ENCODE peak calls at places on chromosomes 4 and X, in six cellular contexts. One of them, this sample, is unnamed.

GRCh38 chrX:154114652-154115051 is 17.1 kb upstream of the MECP2 start:
- DNase-seq in tibial artery: no peak
- DNase-seq in IMR-90: no peak
- DNase-seq in fibroblast of mammary gland: no peak
- DNase-seq in heart right ventricle: no peak
- DNase-seq in astrocyte: no peak
- DNase-seq in this sample: no peak

GRCh38 chrX:31036895-31037294 is 34.9 kb downstream of the FTHL17 start:
- DNase-seq in tibial artery: peak
- DNase-seq in IMR-90: peak
- DNase-seq in fibroblast of mammary gland: peak
- DNase-seq in heart right ventricle: no peak
- DNase-seq in astrocyte: peak
- DNase-seq in this sample: peak

GRCh38 chr4:113707013-113707412 is 54.5 kb downstream of the CAMK2D start:
- DNase-seq in tibial artery: no peak
- DNase-seq in IMR-90: peak
- DNase-seq in fibroblast of mammary gland: peak
- DNase-seq in heart right ventricle: no peak
- DNase-seq in astrocyte: peak
- DNase-seq in this sample: peak

GRCh38 chrX:40107291-40108083 is 9.7 kb upstream of the BCOR start:
- DNase-seq in tibial artery: peak
- DNase-seq in IMR-90: no peak
- DNase-seq in fibroblast of mammary gland: no peak
- DNase-seq in heart right ventricle: peak
- DNase-seq in astrocyte: no peak
- DNase-seq in this sample: peak

GRCh38 chr4:42673084-42673429 is 16.2 kb upstream of the ATP8A1 start:
- DNase-seq in tibial artery: no peak
- DNase-seq in IMR-90: no peak
- DNase-seq in fibroblast of mammary gland: peak
- DNase-seq in heart right ventricle: peak
- DNase-seq in astrocyte: peak
- DNase-seq in this sample: no peak

GRCh38 chrX:110002300-110003166 is at the start of gene TMEM164:
- DNase-seq in tibial artery: peak
- DNase-seq in IMR-90: peak
- DNase-seq in fibroblast of mammary gland: peak
- DNase-seq in heart right ventricle: peak
- DNase-seq in astrocyte: peak
- DNase-seq in this sample: peak

GRCh38 chrX:128992107-128992971 is 531.0 kb downstream of the SMARCA1 start:
- DNase-seq in tibial artery: no peak
- DNase-seq in IMR-90: no peak
- DNase-seq in fibroblast of mammary gland: no peak
- DNase-seq in heart right ventricle: no peak
- DNase-seq in astrocyte: no peak
- DNase-seq in this sample: no peak

GRCh38 chr4:86054676-86055075 is 305.2 kb downstream of the MAPK10 start:
- DNase-seq in tibial artery: no peak
- DNase-seq in IMR-90: no peak
- DNase-seq in fibroblast of mammary gland: no peak
- DNase-seq in heart right ventricle: no peak
- DNase-seq in astrocyte: no peak
- DNase-seq in this sample: no peak

GRCh38 chr4:100949350-100949935 is 397.9 kb downstream of the PPP3CA start:
- DNase-seq in tibial artery: no peak
- DNase-seq in IMR-90: no peak
- DNase-seq in fibroblast of mammary gland: peak
- DNase-seq in heart right ventricle: no peak
- DNase-seq in astrocyte: peak
- DNase-seq in this sample: no peak

GRCh38 chr4:140149851-140150635 is 3.9 kb downstream of the MAML3 start:
- DNase-seq in tibial artery: peak
- DNase-seq in IMR-90: peak
- DNase-seq in fibroblast of mammary gland: peak
- DNase-seq in heart right ventricle: peak
- DNase-seq in astrocyte: peak
- DNase-seq in this sample: peak

GRCh38 chr4:8311096-8312068 is 41.8 kb downstream of the HTRA3 start:
- DNase-seq in tibial artery: peak
- DNase-seq in IMR-90: no peak
- DNase-seq in fibroblast of mammary gland: no peak
- DNase-seq in heart right ventricle: no peak
- DNase-seq in astrocyte: no peak
- DNase-seq in this sample: no peak

GRCh38 chrX:154371771-154372300 is 2.6 kb downstream of the FLNA start:
- DNase-seq in tibial artery: no peak
- DNase-seq in IMR-90: no peak
- DNase-seq in fibroblast of mammary gland: no peak
- DNase-seq in heart right ventricle: peak
- DNase-seq in astrocyte: no peak
- DNase-seq in this sample: no peak

GRCh38 chrX:154115071-154115470 is 17.6 kb upstream of the MECP2 start:
- DNase-seq in tibial artery: no peak
- DNase-seq in IMR-90: no peak
- DNase-seq in fibroblast of mammary gland: no peak
- DNase-seq in heart right ventricle: no peak
- DNase-seq in astrocyte: no peak
- DNase-seq in this sample: no peak

GRCh38 chr4:89741768-89742167 is 95.2 kb downstream of the SNCA start:
- DNase-seq in tibial artery: no peak
- DNase-seq in IMR-90: no peak
- DNase-seq in fibroblast of mammary gland: no peak
- DNase-seq in heart right ventricle: no peak
- DNase-seq in astrocyte: no peak
- DNase-seq in this sample: no peak

GRCh38 chr4:33063238-33063637 is 2343.1 kb downstream of the PCDH7 start:
- DNase-seq in tibial artery: no peak
- DNase-seq in IMR-90: peak
- DNase-seq in fibroblast of mammary gland: peak
- DNase-seq in heart right ventricle: no peak
- DNase-seq in astrocyte: peak
- DNase-seq in this sample: no peak

GRCh38 chrX:13659057-13659456 is 6.1 kb downstream of the TCEANC start:
- DNase-seq in tibial artery: no peak
- DNase-seq in IMR-90: peak
- DNase-seq in fibroblast of mammary gland: peak
- DNase-seq in heart right ventricle: no peak
- DNase-seq in astrocyte: peak
- DNase-seq in this sample: no peak

GRCh38 chr4:680931-681645 is 6.7 kb downstream of the MYL5 start:
- DNase-seq in tibial artery: no peak
- DNase-seq in IMR-90: no peak
- DNase-seq in fibroblast of mammary gland: peak
- DNase-seq in heart right ventricle: peak
- DNase-seq in astrocyte: no peak
- DNase-seq in this sample: peak

GRCh38 chr4:38672247-38673071 is 8.5 kb downstream of the KLF3 start:
- DNase-seq in tibial artery: no peak
- DNase-seq in IMR-90: no peak
- DNase-seq in fibroblast of mammary gland: no peak
- DNase-seq in heart right ventricle: no peak
- DNase-seq in astrocyte: no peak
- DNase-seq in this sample: no peak

GRCh38 chr4:164613761-164614277 is 140.1 kb upstream of the SMIM31 start:
- DNase-seq in tibial artery: no peak
- DNase-seq in IMR-90: no peak
- DNase-seq in fibroblast of mammary gland: peak
- DNase-seq in heart right ventricle: no peak
- DNase-seq in astrocyte: peak
- DNase-seq in this sample: no peak

GRCh38 chr4:166501941-166502382 is 628.9 kb downstream of the TLL1 start:
- DNase-seq in tibial artery: no peak
- DNase-seq in IMR-90: no peak
- DNase-seq in fibroblast of mammary gland: peak
- DNase-seq in heart right ventricle: no peak
- DNase-seq in astrocyte: no peak
- DNase-seq in this sample: peak

GRCh38 chrX:15269618-15270521 is at the start of gene ASB9:
- DNase-seq in tibial artery: peak
- DNase-seq in IMR-90: peak
- DNase-seq in fibroblast of mammary gland: peak
- DNase-seq in heart right ventricle: no peak
- DNase-seq in astrocyte: peak
- DNase-seq in this sample: peak

GRCh38 chr4:109877400-109877799 is 29.5 kb downstream of the LRIT3 start:
- DNase-seq in tibial artery: no peak
- DNase-seq in IMR-90: no peak
- DNase-seq in fibroblast of mammary gland: no peak
- DNase-seq in heart right ventricle: no peak
- DNase-seq in astrocyte: no peak
- DNase-seq in this sample: peak

GRCh38 chrX:132227383-132228112 is 8.3 kb upstream of the RAP2C start:
- DNase-seq in tibial artery: no peak
- DNase-seq in IMR-90: peak
- DNase-seq in fibroblast of mammary gland: peak
- DNase-seq in heart right ventricle: no peak
- DNase-seq in astrocyte: no peak
- DNase-seq in this sample: no peak

GRCh38 chr4:76208005-76208765 is 5.4 kb downstream of the SCARB2 start:
- DNase-seq in tibial artery: peak
- DNase-seq in IMR-90: peak
- DNase-seq in fibroblast of mammary gland: peak
- DNase-seq in heart right ventricle: peak
- DNase-seq in astrocyte: peak
- DNase-seq in this sample: no peak

GRCh38 chr4:169133932-169134331 is 123.9 kb upstream of the CBR4 start:
- DNase-seq in tibial artery: peak
- DNase-seq in IMR-90: no peak
- DNase-seq in fibroblast of mammary gland: no peak
- DNase-seq in heart right ventricle: no peak
- DNase-seq in astrocyte: no peak
- DNase-seq in this sample: no peak

GRCh38 chr4:169136796-169137554 is 126.9 kb upstream of the CBR4 start:
- DNase-seq in tibial artery: no peak
- DNase-seq in IMR-90: no peak
- DNase-seq in fibroblast of mammary gland: no peak
- DNase-seq in heart right ventricle: no peak
- DNase-seq in astrocyte: no peak
- DNase-seq in this sample: no peak

GRCh38 chr4:169137555-169137920 is 127.5 kb upstream of the CBR4 start:
- DNase-seq in tibial artery: no peak
- DNase-seq in IMR-90: no peak
- DNase-seq in fibroblast of mammary gland: no peak
- DNase-seq in heart right ventricle: no peak
- DNase-seq in astrocyte: no peak
- DNase-seq in this sample: no peak

GRCh38 chr4:169136330-169136729 is 126.3 kb upstream of the CBR4 start:
- DNase-seq in tibial artery: no peak
- DNase-seq in IMR-90: no peak
- DNase-seq in fibroblast of mammary gland: no peak
- DNase-seq in heart right ventricle: no peak
- DNase-seq in astrocyte: no peak
- DNase-seq in this sample: no peak

GRCh38 chr4:169135776-169136175 is 125.7 kb upstream of the CBR4 start:
- DNase-seq in tibial artery: no peak
- DNase-seq in IMR-90: no peak
- DNase-seq in fibroblast of mammary gland: no peak
- DNase-seq in heart right ventricle: no peak
- DNase-seq in astrocyte: no peak
- DNase-seq in this sample: no peak
- TF ChIP-seq CTCF in tibial artery: no peak
- TF ChIP-seq CTCF in IMR-90: no peak
- TF ChIP-seq CTCF in fibroblast of mammary gland: no peak
- TF ChIP-seq CTCF in heart right ventricle: no peak
- TF ChIP-seq CTCF in astrocyte: no peak
- TF ChIP-seq CTCF in this sample: no peak

GRCh38 chrX:16788477-16788876 is 2.2 kb downstream of the TXLNG start:
- DNase-seq in tibial artery: peak
- DNase-seq in IMR-90: no peak
- DNase-seq in fibroblast of mammary gland: peak
- DNase-seq in heart right ventricle: no peak
- DNase-seq in astrocyte: no peak
- DNase-seq in this sample: no peak
- H3K4me3 ChIP-seq in tibial artery: no peak
- H3K4me3 ChIP-seq in IMR-90: no peak
- H3K4me3 ChIP-seq in fibroblast of mammary gland: no peak
- H3K4me3 ChIP-seq in heart right ventricle: no peak
- H3K4me3 ChIP-seq in astrocyte: no peak
- H3K4me3 ChIP-seq in this sample: no peak

GRCh38 chr4:83034630-83035494 is at the start of gene COPS4:
- DNase-seq in tibial artery: peak
- DNase-seq in IMR-90: peak
- DNase-seq in fibroblast of mammary gland: peak
- DNase-seq in heart right ventricle: peak
- DNase-seq in astrocyte: peak
- DNase-seq in this sample: peak
- TF ChIP-seq CTCF in tibial artery: peak
- TF ChIP-seq CTCF in IMR-90: peak
- TF ChIP-seq CTCF in fibroblast of mammary gland: peak
- TF ChIP-seq CTCF in heart right ventricle: peak
- TF ChIP-seq CTCF in astrocyte: no peak
- TF ChIP-seq CTCF in this sample: no peak

GRCh38 chr4:143417679-143418403 is 81.2 kb downstream of the GAB1 start:
- DNase-seq in tibial artery: no peak
- DNase-seq in IMR-90: no peak
- DNase-seq in fibroblast of mammary gland: no peak
- DNase-seq in heart right ventricle: no peak
- DNase-seq in astrocyte: no peak
- DNase-seq in this sample: peak
- H3K4me3 ChIP-seq in tibial artery: no peak
- H3K4me3 ChIP-seq in IMR-90: no peak
- H3K4me3 ChIP-seq in fibroblast of mammary gland: no peak
- H3K4me3 ChIP-seq in heart right ventricle: no peak
- H3K4me3 ChIP-seq in astrocyte: no peak
- H3K4me3 ChIP-seq in this sample: peak

DNA sequence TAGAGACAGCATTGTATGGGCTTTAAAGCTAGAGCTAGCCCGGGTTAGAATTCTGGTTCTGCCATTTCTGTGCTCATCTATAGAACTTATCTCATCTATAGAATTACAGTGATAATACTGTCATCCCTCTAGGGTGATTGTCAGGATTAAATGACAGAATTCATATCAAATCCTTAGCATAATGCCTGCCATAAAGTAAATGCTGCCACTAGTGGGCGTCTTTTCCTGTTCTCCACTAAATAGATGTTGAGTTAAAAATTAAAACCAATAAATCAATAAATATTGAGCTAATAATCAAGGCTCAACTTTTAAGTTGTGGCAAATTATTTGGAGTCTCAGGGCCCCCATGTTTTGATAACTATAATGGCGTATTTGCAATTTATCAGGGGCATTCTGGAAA is 19.7 kb downstream of the GRIA3 start:
- DNase-seq in tibial artery: no peak
- DNase-seq in IMR-90: no peak
- DNase-seq in fibroblast of mammary gland: no peak
- DNase-seq in heart right ventricle: no peak
- DNase-seq in astrocyte: no peak
- DNase-seq in this sample: no peak
- TF ChIP-seq CTCF in tibial artery: no peak
- TF ChIP-seq CTCF in IMR-90: no peak
- TF ChIP-seq CTCF in fibroblast of mammary gland: peak
- TF ChIP-seq CTCF in heart right ventricle: no peak
- TF ChIP-seq CTCF in astrocyte: no peak
- TF ChIP-seq CTCF in this sample: no peak

This sample was measured in GM12865.